ENCODE peak calls at places on chromosomes 13 and 19, in nine cellular contexts. C, E, O, W, V, L, X, F and N are unnamed samples.

GRCh38 chr13:66618702-66619101 is 611.4 kb downstream of the PCDH9 start:
- DNase-seq in F (no peak), E (peak), V (no peak), L (peak), X (peak), C (peak), W (no peak), O (no peak), N (no peak)

GRCh38 chr19:42228640-42229039 is 8.5 kb downstream of the ZNF526 start:
- DNase-seq in W (no peak), V (peak), C (no peak), O (no peak), X (no peak), L (no peak), E (no peak), F (no peak), N (no peak)

GRCh38 chr13:25215253-25215575 is 43.1 kb upstream of the AMER2 start:
- DNase-seq in W (no peak), F (no peak), L (no peak), E (no peak), V (no peak), X (no peak), C (no peak), O (no peak), N (no peak)

GRCh38 chr19:4640247-4641000 is 1.1 kb downstream of the TNFAIP8L1 start:
- DNase-seq in F (peak), W (no peak), C (no peak), E (peak), L (no peak), X (peak), O (no peak), V (no peak), N (no peak)

GRCh38 chr19:4552546-4552819 is 7.0 kb downstream of the SEMA6B start:
- DNase-seq in W (no peak), X (no peak), E (no peak), F (no peak), C (no peak), V (no peak), O (no peak), L (no peak), N (no peak)

GRCh38 chr19:4014541-4015491 is 7.3 kb downstream of the PIAS4 start:
- DNase-seq in O (no peak), C (no peak), V (no peak), X (peak), L (no peak), E (no peak), W (no peak), F (no peak), N (no peak)

GRCh38 chr19:38095411-38096308 is 128.4 kb downstream of the DPF1 start:
- DNase-seq in V (no peak), C (peak), X (peak), F (no peak), W (peak), O (peak), L (peak), E (peak), N (no peak)

GRCh38 chr19:19372656-19373416 is 32.6 kb upstream of the GATAD2A start:
- DNase-seq in W (no peak), O (peak), F (peak), C (peak), E (peak), V (peak), L (peak), X (peak), N (no peak)

GRCh38 chr13:76455960-76456359 is 430.2 kb downstream of the KCTD12 start:
- DNase-seq in O (no peak), X (no peak), F (no peak), C (peak), L (no peak), W (no peak), E (no peak), V (no peak), N (no peak)

GRCh38 chr13:40490086-40490723 is 176.2 kb downstream of the FOXO1 start:
- DNase-seq in E (no peak), C (no peak), X (no peak), L (no peak), F (no peak), O (no peak), V (no peak), W (no peak), N (peak)

GRCh38 chr13:78689011-78689410 is 30.1 kb upstream of the OBI1 start:
- DNase-seq in X (peak), W (no peak), L (no peak), C (peak), F (no peak), E (peak), V (no peak), O (no peak), N (no peak)

GRCh38 chr19:28051047-28051446 is 1161.9 kb downstream of the UQCRFS1 start:
- DNase-seq in X (peak), C (no peak), W (no peak), O (no peak), L (no peak), E (no peak), F (no peak), V (no peak), N (no peak)

DNA sequence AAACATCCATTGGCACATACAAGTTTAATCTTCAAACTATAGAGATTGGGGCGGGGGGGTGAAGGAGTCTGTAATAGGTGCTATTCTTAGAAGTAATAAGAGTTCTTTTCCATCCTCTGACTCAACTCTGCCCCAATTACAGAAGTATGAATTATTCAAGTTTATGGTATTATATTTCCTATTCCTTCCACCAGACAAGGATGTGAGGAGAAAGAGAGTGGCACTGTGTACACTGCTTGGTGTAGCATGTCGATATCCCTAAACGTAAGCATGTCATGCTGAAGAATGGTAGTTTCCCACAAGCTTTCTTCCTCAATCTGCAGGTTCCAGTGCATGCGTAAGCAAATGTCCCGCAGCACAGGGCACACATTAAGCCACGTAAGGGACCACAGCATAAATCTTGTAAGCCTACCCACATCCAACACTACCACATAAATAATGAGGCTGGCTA is 14.1 kb downstream of the BRD4 start:
- DNase-seq in O (no peak), X (no peak), F (no peak), E (no peak), C (peak), V (no peak), L (no peak), W (no peak), N (no peak)
- H3K4me3 ChIP-seq in O (no peak), X (no peak), F (no peak), E (no peak), C (no peak), V (no peak), L (no peak), W (no peak), N (peak)

DNA sequence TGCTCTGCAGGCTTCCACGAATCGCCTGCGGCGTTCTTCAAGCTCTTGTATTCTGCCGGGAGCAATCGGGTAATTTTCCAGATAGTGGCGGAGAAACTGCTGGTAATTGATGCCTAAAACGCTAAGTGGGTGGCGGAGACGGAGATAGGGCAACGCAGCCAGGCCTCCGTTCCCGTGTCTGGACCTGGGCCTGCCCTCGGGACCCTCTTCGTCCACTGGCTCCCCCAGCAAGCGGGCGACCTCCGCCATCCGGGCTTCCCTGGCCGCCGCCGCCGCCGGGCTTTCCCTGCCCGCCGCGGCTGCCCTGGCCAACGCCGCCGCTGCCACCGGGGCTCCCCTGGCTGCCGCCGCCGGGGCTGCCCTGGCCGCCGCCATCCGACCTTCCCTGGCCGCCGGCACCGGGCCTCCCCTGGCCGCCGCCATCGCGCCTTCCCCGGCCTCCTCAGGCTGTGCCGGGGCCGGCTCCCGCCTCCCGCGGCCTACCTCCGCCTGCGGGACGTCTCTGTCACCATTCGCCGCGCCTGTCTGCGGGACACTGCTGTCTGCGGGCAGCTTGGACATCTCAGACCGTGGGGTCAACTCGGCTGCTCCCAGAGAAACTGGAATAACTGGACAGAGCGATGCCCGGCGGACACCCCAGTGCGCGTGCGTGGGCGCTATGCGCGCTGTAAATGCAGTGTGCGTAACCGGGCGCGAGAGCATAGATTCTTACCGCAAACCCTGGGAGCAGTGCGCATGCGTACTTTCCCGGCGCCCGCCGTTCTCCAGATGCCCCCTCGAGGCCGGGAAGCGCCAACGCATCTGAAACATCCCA is at the start of gene EID2:
- DNase-seq in X (peak), V (peak), W (peak), E (peak), O (peak), L (peak), F (peak), C (peak), N (peak)
- TF ChIP-seq CTCF in X (peak), V (peak), W (peak), E (peak), O (peak), L (peak), F (peak), C (peak), N (peak)

GRCh38 chr19:50897191-50897607 is 14.0 kb downstream of the KLK4 start:
- DNase-seq in L (no peak), F (no peak), X (no peak), W (no peak), E (no peak), O (no peak), C (no peak), V (no peak), N (no peak)
- H3K27ac ChIP-seq in L (no peak), F (no peak), X (no peak), W (no peak), E (no peak), O (no peak), C (no peak), V (no peak), N (no peak)

GRCh38 chr19:39317476-39317875 is 3.2 kb downstream of the LRFN1 start:
- DNase-seq in L (no peak), X (no peak), F (no peak), V (peak), W (no peak), O (no peak), E (no peak), C (no peak), N (no peak)

GRCh38 chr19:39318071-39318470 is 2.6 kb downstream of the LRFN1 start:
- DNase-seq in C (no peak), X (no peak), O (no peak), W (no peak), V (peak), F (no peak), E (no peak), L (no peak), N (no peak)

GRCh38 chr19:39319892-39320168 is 833 bp downstream of the LRFN1 start:
- DNase-seq in O (no peak), V (peak), F (no peak), C (no peak), W (no peak), L (no peak), E (no peak), X (no peak), N (no peak)

GRCh38 chr19:39318690-39319089 is 2.0 kb downstream of the LRFN1 start:
- DNase-seq in E (no peak), W (no peak), V (peak), L (no peak), X (no peak), F (no peak), O (no peak), C (no peak), N (no peak)

GRCh38 chr19:39319098-39319891 is 1.4 kb downstream of the LRFN1 start:
- DNase-seq in X (no peak), C (no peak), F (no peak), W (no peak), E (no peak), O (no peak), L (no peak), V (no peak), N (no peak)
- H3K4me3 ChIP-seq in X (no peak), C (no peak), F (no peak), W (no peak), E (no peak), O (no peak), L (peak), V (no peak), N (peak)

GRCh38 chr13:39364797-39365468 is 238.1 kb downstream of the LHFPL6 start:
- DNase-seq in O (no peak), X (peak), W (no peak), F (no peak), C (no peak), L (no peak), E (peak), V (no peak), N (no peak)
- TF ChIP-seq CTCF in O (no peak), X (no peak), W (no peak), F (no peak), C (no peak), L (no peak), E (no peak), V (no peak), N (no peak)

GRCh38 chr19:35205733-35206323 is 22.7 kb downstream of the FAM187B start:
- DNase-seq in O (no peak), F (no peak), L (no peak), V (no peak), X (no peak), E (no peak), W (no peak), C (no peak), N (no peak)
- H3K27ac ChIP-seq in O (no peak), F (no peak), L (no peak), V (no peak), X (no peak), E (no peak), W (no peak), C (no peak), N (no peak)

GRCh38 chr19:47134533-47134932 is 3.9 kb downstream of the SAE1 start:
- DNase-seq in L (no peak), F (no peak), O (no peak), W (no peak), E (no peak), C (no peak), V (no peak), X (no peak), N (no peak)
- H3K4me3 ChIP-seq in L (no peak), F (no peak), O (no peak), W (no peak), E (peak), C (peak), V (no peak), X (no peak), N (no peak)

DNA sequence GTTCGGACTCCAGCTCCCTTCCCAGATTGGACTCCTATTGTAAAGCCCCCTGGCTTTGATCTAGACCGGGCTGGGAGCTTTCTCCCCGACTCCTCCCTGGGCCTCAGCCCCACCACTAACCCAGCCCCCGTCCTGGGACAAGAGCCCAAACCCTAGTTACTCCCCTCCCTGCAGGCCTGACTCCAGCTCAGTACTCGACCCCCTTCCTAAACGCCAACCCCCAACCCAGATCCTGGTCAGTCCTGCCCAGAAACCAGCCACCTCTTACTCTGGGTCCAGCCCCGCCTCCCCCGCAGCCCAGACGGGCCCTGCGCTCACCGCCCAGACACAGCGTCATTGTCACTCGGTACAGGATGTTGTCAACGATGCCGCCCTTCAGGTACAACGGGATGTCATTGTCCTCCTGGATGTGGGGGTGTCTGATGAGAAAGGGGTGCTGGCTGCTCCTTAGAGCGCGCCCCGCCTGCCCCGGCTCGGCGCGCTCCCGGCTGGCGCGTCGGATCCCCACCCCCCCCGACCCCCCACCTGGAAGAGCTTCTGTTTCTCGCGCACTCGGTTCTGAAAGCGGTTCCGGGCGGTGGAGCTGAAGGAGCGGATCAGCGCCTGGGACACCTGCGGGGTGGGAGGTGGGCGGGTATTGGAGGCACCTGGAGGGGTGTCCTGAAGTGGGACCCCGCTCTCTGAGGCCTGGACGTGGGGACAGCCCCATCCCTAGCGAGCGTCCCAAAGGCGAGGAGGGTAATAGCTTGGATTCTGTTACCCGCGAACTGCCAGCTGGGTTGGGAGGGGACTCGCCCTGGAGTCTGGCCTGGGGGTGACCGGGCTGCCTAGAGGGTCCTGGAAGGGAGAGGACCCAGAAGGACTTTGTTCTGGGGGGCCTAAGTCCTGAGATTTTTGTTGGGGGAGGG is 849 bp downstream of the COX7A1 start:
- DNase-seq in L (no peak), F (no peak), W (peak), X (no peak), V (peak), O (peak), C (peak), E (no peak), N (peak)
- TF ChIP-seq CTCF in L (no peak), F (no peak), W (no peak), X (no peak), V (no peak), O (no peak), C (no peak), E (no peak), N (no peak)

GRCh38 chr13:20769091-20769490 is 4.7 kb downstream of the EEF1AKMT1 start:
- DNase-seq in V (no peak), W (no peak), L (no peak), O (no peak), X (no peak), F (no peak), E (no peak), C (no peak), N (no peak)
- H3K27ac ChIP-seq in V (no peak), W (no peak), L (no peak), O (no peak), X (no peak), F (no peak), E (no peak), C (no peak), N (no peak)

DNA sequence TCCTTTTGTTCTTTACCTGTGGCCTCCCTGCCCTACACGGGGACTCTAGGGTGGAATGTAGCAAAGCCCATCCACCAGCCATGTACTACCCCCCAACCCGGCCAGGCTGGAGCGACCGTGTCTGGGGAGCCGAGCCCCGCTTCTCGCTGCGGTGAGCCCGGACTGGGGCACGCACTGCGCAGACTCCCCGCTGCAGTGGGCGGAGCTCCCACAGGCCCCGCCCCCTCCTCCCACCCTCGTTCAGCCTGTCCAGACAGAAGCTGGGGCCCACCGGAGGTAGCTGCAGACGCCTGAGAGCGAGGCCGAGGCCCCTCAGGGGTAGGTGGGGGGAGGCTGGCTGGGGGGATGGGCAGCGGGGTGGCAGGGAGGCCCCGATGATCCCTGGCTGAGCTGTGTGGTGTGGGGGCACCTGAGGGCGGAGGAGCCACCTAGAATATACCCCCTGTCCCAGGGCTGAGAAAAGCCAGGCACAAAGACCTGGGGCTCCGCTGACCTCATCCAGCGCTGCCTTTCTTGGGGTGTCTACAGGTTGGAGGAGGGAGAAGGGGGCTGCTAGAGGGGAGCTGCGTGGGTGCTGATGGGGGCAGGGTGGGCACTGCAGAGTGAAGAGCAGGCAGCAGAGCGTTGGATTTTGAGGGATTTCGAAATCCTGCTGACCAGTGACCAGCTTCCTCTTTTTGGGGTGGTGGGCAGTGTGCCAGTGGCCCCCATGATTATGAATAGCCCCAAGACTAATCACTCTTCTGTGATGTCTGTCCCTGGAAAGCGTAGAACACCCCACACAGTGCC is 17.3 kb downstream of the PLD3 start:
- DNase-seq in L (peak), O (peak), F (peak), W (peak), C (peak), V (peak), X (peak), E (no peak), N (no peak)
- H3K4me3 ChIP-seq in L (peak), O (peak), F (peak), W (peak), C (peak), V (peak), X (peak), E (no peak), N (peak)